ENCODE peak calls at places on chromosomes 12 and 14, in nine cellular contexts. U is H7; M is HFF-Myc; F is tibial nerve; N is AG09309; T is lower leg skin; S is astrocyte of the spinal cord; A is GM12865; D is CD8-positive, alpha-beta memory T cell. K is an unnamed sample.
A peak's percentile ranks its signal among the peaks of the same experiment; 100 is the strongest.

GRCh38 chr12:99056186-99056585 is 411.1 kb downstream of the APAF1 start:
- DNase-seq in U (no peak), M (no peak), F (no peak), N (no peak), T (no peak), S (no peak), A (no peak), D (no peak), K (no peak)

GRCh38 chr14:105419305-105420091 is at the start of gene MTA1:
- DNase-seq in U (peak; percentile 96), M (no peak), F (no peak), N (no peak), T (peak; percentile 84), S (no peak), A (peak; percentile 46), D (peak; percentile 43), K (peak; percentile 68)

GRCh38 chr12:104687823-104688573 is 231.2 kb downstream of the CHST11 start:
- DNase-seq in U (no peak), M (no peak), F (no peak), N (no peak), T (peak; percentile 28), S (no peak), A (no peak), D (peak; percentile 41), K (no peak)

GRCh38 chr14:95294834-95295599 is 24.7 kb downstream of the CLMN start:
- DNase-seq in U (no peak), M (no peak), F (no peak), N (no peak), T (no peak), S (peak; percentile 51), A (no peak), D (no peak), K (no peak)

GRCh38 chr14:64115401-64115800 is 178.8 kb downstream of the ESR2 start:
- DNase-seq in U (no peak), M (no peak), F (no peak), N (no peak), T (no peak), S (no peak), A (no peak), D (no peak), K (no peak)

GRCh38 chr12:107443320-107444090 is 242.1 kb upstream of the PWP1 start:
- DNase-seq in U (no peak), M (no peak), F (no peak), N (no peak), T (no peak), S (no peak), A (no peak), D (no peak), K (no peak)

GRCh38 chr14:105659935-105660527 is 133.6 kb downstream of the TMEM121 start:
- DNase-seq in U (no peak), M (no peak), F (no peak), N (no peak), T (no peak), S (no peak), A (no peak), D (no peak), K (no peak)

GRCh38 chr12:101604132-101604531 is 9.4 kb downstream of the MYBPC1 start:
- DNase-seq in U (no peak), M (no peak), F (no peak), N (no peak), T (no peak), S (no peak), A (peak; percentile 21), D (no peak), K (no peak)

GRCh38 chr12:14810953-14811483 is 3.0 kb downstream of the SMCO3 start:
- DNase-seq in U (peak; percentile 53), M (no peak), F (no peak), N (no peak), T (no peak), S (peak; percentile 24), A (peak; percentile 4), D (no peak), K (peak; percentile 19)

DNA sequence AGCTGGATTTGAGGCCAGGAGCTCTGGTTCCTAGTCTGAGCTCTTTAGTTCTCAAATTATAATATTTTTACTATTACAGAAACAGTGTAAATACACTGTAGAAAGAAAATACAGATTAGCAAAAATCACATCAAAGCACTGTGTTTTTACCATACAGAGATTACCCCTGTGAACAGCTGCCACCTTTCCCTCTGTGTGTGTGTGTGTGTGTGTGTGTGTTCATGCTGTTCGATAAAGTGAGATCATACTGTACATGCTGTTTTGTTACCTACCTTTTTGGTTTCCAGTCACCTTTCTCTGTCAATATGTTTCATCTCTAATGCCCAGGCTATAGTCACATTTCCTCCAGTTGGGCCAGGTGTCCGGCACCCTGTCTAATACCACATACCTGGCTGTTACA is 26.9 kb downstream of the MVK start:
- DNase-seq in U (no peak), M (no peak), F (no peak), N (no peak), T (no peak), S (no peak), A (no peak), D (no peak), K (no peak)
- H3K4me3 ChIP-seq in U (no peak overlapping the region), M (no peak overlapping the region), F (no peak overlapping the region), N (no peak overlapping the region), T (no peak overlapping the region), S (no peak overlapping the region), A (no peak overlapping the region), D (no peak overlapping the region), K (no peak overlapping the region)

GRCh38 chr14:55130194-55130550 is 1.1 kb downstream of the LGALS3 start:
- DNase-seq in U (peak; percentile 69), M (no peak), F (no peak), N (no peak), T (no peak), S (no peak), A (no peak), D (no peak), K (no peak)
- H3K4me3 ChIP-seq in U (peak overlapping the region; percentile 53), M (peak overlapping the region; percentile 82), F (peak overlapping the region; percentile 83), N (peak overlapping the region; percentile 50), T (peak overlapping the region; percentile 84), S (peak overlapping the region; percentile 75), A (peak overlapping the region; percentile 62), D (peak overlapping the region; percentile 51), K (no peak overlapping the region)

GRCh38 chr12:106134294-106134949 is 4.3 kb downstream of the NUAK1 start:
- DNase-seq in U (no peak), M (no peak), F (no peak), N (no peak), T (no peak), S (no peak), A (no peak), D (no peak), K (no peak)

GRCh38 chr12:106137456-106138278 is 1.1 kb downstream of the NUAK1 start:
- DNase-seq in U (no peak), M (no peak), F (no peak), N (no peak), T (no peak), S (no peak), A (no peak), D (no peak), K (no peak)

GRCh38 chr12:106135075-106135474 is 3.7 kb downstream of the NUAK1 start:
- DNase-seq in U (no peak), M (no peak), F (no peak), N (no peak), T (no peak), S (peak; percentile 87), A (no peak), D (no peak), K (no peak)

GRCh38 chr12:106135781-106136180 is 3.0 kb downstream of the NUAK1 start:
- DNase-seq in U (no peak), M (no peak), F (no peak), N (no peak), T (no peak), S (no peak), A (no peak), D (no peak), K (no peak)

DNA sequence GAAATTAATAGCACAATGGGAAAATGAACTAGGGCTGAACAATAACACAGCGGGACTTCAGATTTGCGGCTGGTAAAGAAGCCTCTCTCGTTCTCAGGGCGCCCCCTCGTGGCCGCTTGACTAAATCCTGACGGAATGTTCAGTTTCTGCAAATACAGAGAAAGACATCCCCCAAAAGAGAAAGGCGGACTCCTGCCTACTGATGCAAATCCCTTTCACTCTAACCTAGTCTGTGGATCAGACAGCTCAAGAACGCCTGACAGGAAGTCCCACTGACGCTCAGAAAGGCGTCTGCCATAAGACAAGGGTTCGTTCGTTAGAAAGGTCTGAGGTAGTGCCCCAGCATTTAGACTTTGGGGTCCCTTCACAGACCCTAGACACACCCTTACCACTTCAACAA is 2.5 kb downstream of the NUAK1 start:
- DNase-seq in U (peak; percentile 78), M (no peak), F (peak; percentile 96), N (peak; percentile 70), T (peak; percentile 99), S (peak; percentile 91), A (peak; percentile 77), D (peak; percentile 46), K (peak; percentile 68)
- H3K4me3 ChIP-seq in U (no peak overlapping the region), M (peak overlapping the region; percentile 53), F (peak overlapping the region; percentile 56), N (peak overlapping the region; percentile 91), T (peak overlapping the region; percentile 18), S (peak overlapping the region; percentile 56), A (no peak overlapping the region), D (no peak overlapping the region), K (no peak overlapping the region)

GRCh38 chr12:110577717-110578521 is 5.2 kb downstream of the PPTC7 start:
- DNase-seq in U (no peak), M (no peak), F (no peak), N (peak; percentile 61), T (no peak), S (peak; percentile 83), A (peak; percentile 81), D (no peak), K (no peak)
- H3K4me3 ChIP-seq in U (no peak overlapping the region), M (peak overlapping the region; percentile 30), F (no peak overlapping the region), N (peak overlapping the region; percentile 11), T (no peak overlapping the region), S (no peak overlapping the region), A (peak overlapping the region; percentile 76), D (peak overlapping the region; percentile 23), K (peak overlapping the region; percentile 86)

K was measured in OCI-LY7.